ENCODE peak calls at places on chromosomes 1 and 21, in seven cellular contexts. A, H, I, J, K, U and Q are unnamed samples. For H3K9me3, the result is how much of the 10 kb centered on the place peaks cover.

GRCh38 chr1:47181955-47182680 is 7.7 kb downstream of the PDZK1IP1 start:
- DNase-seq in A (no peak), H (no peak), I (no peak), J (no peak), K (peak), U (no peak), Q (no peak)

GRCh38 chr1:72285074-72285425 is 2.7 kb upstream of the NEGR1 start:
- DNase-seq in A (no peak), H (no peak), I (no peak), J (no peak), K (no peak), U (no peak), Q (peak)

GRCh38 chr1:102191723-102192122 is 195.0 kb upstream of the OLFM3 start:
- DNase-seq in A (peak), H (peak), I (no peak), J (peak), K (peak), U (peak), Q (peak)

GRCh38 chr21:29366532-29366931 is 67.8 kb downstream of the BACH1 start:
- DNase-seq in A (no peak), H (no peak), I (no peak), J (no peak), K (no peak), U (no peak), Q (no peak)

GRCh38 chr1:100721502-100722205 is 2.1 kb downstream of the VCAM1 start:
- DNase-seq in A (peak), H (no peak), I (no peak), J (no peak), K (peak), U (peak), Q (peak)

GRCh38 chr1:15953791-15954201 is 22.1 kb downstream of the ZBTB17 start:
- DNase-seq in A (no peak), H (no peak), I (no peak), J (no peak), K (no peak), U (no peak), Q (no peak)

GRCh38 chr1:177959793-177960515 is 9.9 kb downstream of the SEC16B start:
- DNase-seq in A (peak), H (peak), I (no peak), J (no peak), K (peak), U (no peak), Q (no peak)

GRCh38 chr1:230067871-230068814 is 1.1 kb downstream of the GALNT2 start:
- DNase-seq in A (peak), H (peak), I (peak), J (peak), K (peak), U (peak), Q (peak)

GRCh38 chr1:206503591-206504362 is 3.6 kb upstream of the RASSF5 start:
- DNase-seq in A (peak), H (no peak), I (peak), J (no peak), K (peak), U (peak), Q (peak)

GRCh38 chr1:89198500-89199072 is at the start of gene GBP4:
- DNase-seq in A (peak), H (no peak), I (peak), J (peak), K (peak), U (peak), Q (peak)

GRCh38 chr21:39633043-39633442 is 20.3 kb downstream of the B3GALT5 start:
- DNase-seq in A (peak), H (no peak), I (no peak), J (no peak), K (no peak), U (no peak), Q (no peak)

GRCh38 chr1:153544453-153545066 is 1.0 kb downstream of the S100A4 start:
- DNase-seq in A (no peak), H (no peak), I (no peak), J (no peak), K (no peak), U (no peak), Q (no peak)

GRCh38 chr1:154213274-154213673 is 7.1 kb upstream of the CFAP141 start:
- DNase-seq in A (no peak), H (no peak), I (no peak), J (no peak), K (no peak), U (no peak), Q (no peak)

GRCh38 chr1:42392255-42392654 is 11.7 kb downstream of the RIMKLA start:
- DNase-seq in A (no peak), H (no peak), I (no peak), J (no peak), K (no peak), U (peak), Q (no peak)

GRCh38 chr1:26405281-26405915 is 5.2 kb upstream of the LIN28A start:
- DNase-seq in A (peak), H (no peak), I (no peak), J (no peak), K (peak), U (no peak), Q (no peak)

GRCh38 chr1:145796753-145797152 is 27.1 kb downstream of the RNF115 start:
- DNase-seq in A (no peak), H (no peak), I (no peak), J (no peak), K (no peak), U (no peak), Q (no peak)

GRCh38 chr21:42056996-42057689 is 14.0 kb upstream of the UMODL1 start:
- DNase-seq in A (peak), H (no peak), I (no peak), J (no peak), K (peak), U (peak), Q (peak)

GRCh38 chr1:232904566-232904965 is 45.8 kb upstream of the NTPCR start:
- DNase-seq in A (peak), H (no peak), I (no peak), J (no peak), K (peak), U (no peak), Q (peak)

GRCh38 chr1:62870148-62870547 is 86.2 kb downstream of the ATG4C start:
- DNase-seq in A (peak), H (no peak), I (no peak), J (no peak), K (peak), U (no peak), Q (no peak)

GRCh38 chr1:19074361-19074901 is 118.0 kb upstream of the IFFO2 start:
- DNase-seq in A (no peak), H (no peak), I (no peak), J (no peak), K (no peak), U (no peak), Q (no peak)

GRCh38 chr1:42955311-42956063 is 3.2 kb downstream of the SLC2A1 start:
- DNase-seq in A (no peak), H (no peak), I (no peak), J (no peak), K (no peak), U (no peak), Q (no peak)

GRCh38 chr1:217713223-217713622 is 82.1 kb downstream of the SPATA17 start:
- DNase-seq in A (peak), H (no peak), I (no peak), J (no peak), K (no peak), U (no peak), Q (no peak)

GRCh38 chr1:114002492-114003290 is 23.4 kb downstream of the OLFML3 start:
- DNase-seq in A (peak), H (no peak), I (no peak), J (no peak), K (peak), U (no peak), Q (no peak)

GRCh38 chr21:46116846-46117585 is 19.1 kb downstream of the COL6A2 start:
- DNase-seq in A (peak), H (no peak), I (peak), J (no peak), K (no peak), U (peak), Q (peak)

GRCh38 chr1:213779228-213779627 is 208.5 kb upstream of the PROX1 start:
- DNase-seq in A (no peak), H (no peak), I (no peak), J (no peak), K (no peak), U (no peak), Q (no peak)

GRCh38 chr21:32545948-32546441 is 39.3 kb downstream of the TCP10L start:
- DNase-seq in A (no peak), H (no peak), I (no peak), J (peak), K (no peak), U (no peak), Q (no peak)

GRCh38 chr1:44677201-44677520 is 2.6 kb downstream of the ARMH1 start:
- DNase-seq in A (peak), H (no peak), I (no peak), J (peak), K (peak), U (no peak), Q (no peak)

GRCh38 chr1:64480999-64481772 is 11.3 kb downstream of the CACHD1 start:
- DNase-seq in A (no peak), H (no peak), I (no peak), J (no peak), K (peak), U (no peak), Q (no peak)

GRCh38 chr1:52856026-52856425 is 13.5 kb downstream of the ZYG11A start:
- DNase-seq in A (no peak), H (no peak), I (no peak), J (no peak), K (no peak), U (no peak), Q (no peak)

GRCh38 chr1:220966874-220967631 is 87.8 kb downstream of the HLX start:
- DNase-seq in A (peak), H (no peak), I (no peak), J (no peak), K (no peak), U (no peak), Q (peak)

GRCh38 chr1:111938536-111938935 is 50.9 kb downstream of the KCND3 start:
- DNase-seq in A (no peak), H (no peak), I (no peak), J (no peak), K (no peak), U (no peak), Q (no peak)

GRCh38 chr1:209648931-209649776 is 3.1 kb downstream of the LAMB3 start:
- DNase-seq in A (peak), H (no peak), I (no peak), J (no peak), K (peak), U (peak), Q (peak)

GRCh38 chr1:9850442-9851162 is 26.8 kb upstream of the CLSTN1 start:
- DNase-seq in A (no peak), H (no peak), I (peak), J (no peak), K (no peak), U (no peak), Q (no peak)

GRCh38 chr1:184156521-184157395 is 105.2 kb downstream of the TSEN15 start:
- DNase-seq in A (peak), H (no peak), I (no peak), J (no peak), K (no peak), U (no peak), Q (no peak)

GRCh38 chr1:37858931-37859506 is 373 bp downstream of the MTF1 start:
- DNase-seq in A (peak), H (no peak), I (no peak), J (peak), K (peak), U (peak), Q (peak)

GRCh38 chr1:219665089-219665488 is 52.2 kb upstream of the ZC3H11B start:
- DNase-seq in A (no peak), H (no peak), I (no peak), J (no peak), K (no peak), U (no peak), Q (no peak)

GRCh38 chr1:92136316-92136715 is 56.2 kb downstream of the BTBD8 start:
- DNase-seq in A (no peak), H (no peak), I (no peak), J (no peak), K (peak), U (no peak), Q (no peak)

GRCh38 chr21:46008893-46009635 is 27.5 kb downstream of the COL6A1 start:
- DNase-seq in A (no peak), H (no peak), I (no peak), J (no peak), K (no peak), U (no peak), Q (peak)

GRCh38 chr1:39129514-39129913 is 75.0 kb upstream of the MACF1 start:
- DNase-seq in A (peak), H (no peak), I (no peak), J (peak), K (peak), U (no peak), Q (no peak)

GRCh38 chr21:21632926-21633325 is 634.7 kb downstream of the NCAM2 start:
- DNase-seq in A (no peak), H (no peak), I (no peak), J (no peak), K (no peak), U (no peak), Q (no peak)

DNA sequence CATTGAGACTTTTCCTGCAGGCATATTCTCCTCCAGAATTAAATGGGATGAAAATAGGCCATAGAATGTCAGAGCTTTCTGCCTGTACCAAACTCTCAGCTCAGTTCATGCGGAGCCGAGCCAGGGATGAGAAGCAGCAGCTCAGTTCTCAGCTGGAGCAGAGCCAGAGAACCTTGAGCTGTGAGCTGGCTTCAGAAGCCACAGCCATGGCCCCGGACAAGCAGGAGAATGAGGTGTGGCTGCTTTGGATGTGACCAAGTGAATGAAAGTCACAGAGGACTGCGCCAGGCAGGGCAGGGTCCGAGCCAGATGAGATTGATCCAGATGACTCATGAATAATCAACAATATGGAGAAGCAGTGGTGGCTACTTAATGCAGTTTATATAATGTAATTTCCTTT is 633.8 kb downstream of the NCAM2 start:
- DNase-seq in A (peak), H (no peak), I (peak), J (no peak), K (peak), U (no peak), Q (peak)
- H3K9me3 ChIP-seq in A (under half), H (under half), I (under half), J (under half), K (under half), U (under half), Q (under half)

GRCh38 chr1:116426401-116426800 is 53.4 kb downstream of the ATP1A1 start:
- DNase-seq in A (no peak), H (no peak), I (no peak), J (no peak), K (no peak), U (no peak), Q (no peak)

GRCh38 chr1:116428600-116428999 is 55.6 kb downstream of the ATP1A1 start:
- DNase-seq in A (no peak), H (no peak), I (no peak), J (no peak), K (no peak), U (no peak), Q (no peak)

GRCh38 chr1:116424438-116424837 is 51.4 kb downstream of the ATP1A1 start:
- DNase-seq in A (no peak), H (no peak), I (no peak), J (no peak), K (no peak), U (no peak), Q (no peak)

GRCh38 chr1:116425987-116426386 is 52.9 kb downstream of the ATP1A1 start:
- DNase-seq in A (no peak), H (no peak), I (no peak), J (no peak), K (no peak), U (no peak), Q (no peak)

DNA sequence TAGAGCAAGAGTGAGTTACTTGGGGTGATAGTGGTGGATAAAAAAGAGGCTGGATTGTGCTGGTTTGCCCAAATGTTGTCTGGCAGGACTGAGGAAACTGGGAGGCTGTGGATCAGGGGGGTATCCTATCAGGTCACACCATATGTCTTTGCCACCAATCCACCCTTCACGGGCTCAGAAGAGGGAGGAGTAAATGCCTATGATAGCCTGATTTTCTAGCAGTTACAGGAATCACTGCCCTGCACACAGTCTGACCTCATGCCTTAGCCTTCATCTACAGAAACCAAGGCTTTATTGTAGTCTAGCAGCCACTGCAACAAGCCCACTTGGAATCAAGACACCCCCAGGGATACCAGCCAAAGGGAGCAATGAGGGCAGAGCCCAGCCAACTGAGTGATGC is 51.8 kb downstream of the ATP1A1 start:
- DNase-seq in A (no peak), H (no peak), I (no peak), J (no peak), K (no peak), U (no peak), Q (no peak)
- H3K9me3 ChIP-seq in A (under half), H (under half), I (under half), J (under half), K (under half), U (under half), Q (under half)

GRCh38 chr1:182476625-182477024 is 26.7 kb downstream of the RGSL1 start:
- DNase-seq in A (no peak), H (no peak), I (no peak), J (no peak), K (no peak), U (no peak), Q (no peak)
- H3K9me3 ChIP-seq in A (under half), H (under half), I (under half), J (under half), K (under half), U (under half), Q (under half)

GRCh38 chr1:3198371-3199287 is 129.6 kb downstream of the PRDM16 start:
- DNase-seq in A (no peak), H (no peak), I (no peak), J (no peak), K (no peak), U (no peak), Q (no peak)
- H3K9me3 ChIP-seq in A (under half), H (under half), I (under half), J (under half), K (under half), U (under half), Q (under half)

GRCh38 chr21:33937931-33938339 is 22.3 kb upstream of the ATP5PO start:
- DNase-seq in A (no peak), H (no peak), I (no peak), J (no peak), K (peak), U (no peak), Q (no peak)

GRCh38 chr21:33938381-33938780 is 22.8 kb upstream of the ATP5PO start:
- DNase-seq in A (no peak), H (no peak), I (no peak), J (no peak), K (peak), U (no peak), Q (no peak)

GRCh38 chr21:33936221-33937038 is 20.8 kb upstream of the ATP5PO start:
- DNase-seq in A (no peak), H (peak), I (no peak), J (no peak), K (no peak), U (no peak), Q (no peak)

GRCh38 chr21:33939224-33939623 is 23.6 kb upstream of the ATP5PO start:
- DNase-seq in A (no peak), H (no peak), I (no peak), J (no peak), K (no peak), U (no peak), Q (no peak)

DNA sequence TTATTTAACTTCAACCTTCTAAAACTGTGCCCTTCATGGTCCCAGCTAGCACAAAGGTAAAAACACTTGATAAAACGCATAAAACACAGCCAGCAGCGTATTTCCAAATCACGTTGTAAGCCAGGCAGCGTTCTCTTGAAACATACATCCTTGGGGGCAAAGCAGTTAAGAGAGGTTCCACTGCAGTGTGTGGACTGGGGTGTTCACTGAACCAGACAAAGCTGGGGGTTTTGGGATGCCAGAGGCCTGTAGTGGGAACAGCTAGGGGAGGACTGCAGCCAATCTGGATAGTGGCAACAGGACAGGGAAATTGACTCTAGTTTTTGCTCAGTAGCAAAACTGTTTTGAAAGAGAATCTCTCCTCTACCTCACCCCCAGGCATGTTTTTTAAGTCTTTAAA is 21.5 kb upstream of the ATP5PO start:
- DNase-seq in A (no peak), H (no peak), I (no peak), J (no peak), K (no peak), U (no peak), Q (no peak)
- H3K9me3 ChIP-seq in A (under half), H (under half), I (under half), J (under half), K (under half), U (under half), Q (under half)

GRCh38 chr1:2904191-2904590 is 102.7 kb upstream of the TTC34 start:
- DNase-seq in A (no peak), H (no peak), I (no peak), J (no peak), K (no peak), U (no peak), Q (no peak)
- H3K9me3 ChIP-seq in A (under half), H (under half), I (under half), J (under half), K (under half), U (under half), Q (under half)

GRCh38 chr1:172457479-172458130 is 13.7 kb upstream of the PIGC start:
- DNase-seq in A (no peak), H (no peak), I (no peak), J (no peak), K (no peak), U (no peak), Q (no peak)
- H3K9me3 ChIP-seq in A (under half), H (under half), I (under half), J (under half), K (under half), U (under half), Q (under half)

GRCh38 chr1:227583354-227583753 is 20.0 kb downstream of the ZNF678 start:
- DNase-seq in A (no peak), H (no peak), I (no peak), J (no peak), K (no peak), U (no peak), Q (no peak)

GRCh38 chr1:227574926-227575325 is 11.6 kb downstream of the ZNF678 start:
- DNase-seq in A (no peak), H (no peak), I (no peak), J (no peak), K (no peak), U (no peak), Q (no peak)

GRCh38 chr1:227572752-227573151 is 9.4 kb downstream of the ZNF678 start:
- DNase-seq in A (no peak), H (no peak), I (no peak), J (no peak), K (no peak), U (no peak), Q (no peak)

GRCh38 chr1:227576152-227576551 is 12.8 kb downstream of the ZNF678 start:
- DNase-seq in A (peak), H (no peak), I (no peak), J (no peak), K (peak), U (no peak), Q (no peak)

GRCh38 chr1:227577500-227577899 is 14.1 kb downstream of the ZNF678 start:
- DNase-seq in A (no peak), H (no peak), I (no peak), J (no peak), K (no peak), U (no peak), Q (no peak)
- H3K9me3 ChIP-seq in A (under half), H (under half), I (under half), J (under half), K (under half), U (under half), Q (under half)